ENCODE peak calls at places on chromosomes 11 and 22, in ten cellular contexts. J is Peyer's patch; I is bronchial epithelial cell; X is GM23248; R is activated T-helper 1 cell treated with anti-CD3 and anti-CD28 coated beads, Interleukin-12 subunit alpha, Interleukin-12 subunit beta, Interleukin-2, Interleukin-4 antibody, amounts not matched to agents 30 ng/mL and 10 ng/mL and 1 ng/mL, durations not matched to agents 14 hours and 24 hours and 36 hours; P is anterior cingulate cortex; B is HL-60; C is choroid plexus epithelial cell; E is neural crest cell; Y is NCI-H2081. T is an unnamed sample.

GRCh38 chr11:58546841-58547240 is 28.8 kb downstream of the LPXN start:
- DNase-seq in J (no peak), I (no peak), X (no peak), R (no peak), P (no peak), B (no peak), C (no peak), E (no peak), Y (no peak), T (no peak)

GRCh38 chr22:21876486-21877176 is 9.2 kb upstream of the MAPK1 start:
- DNase-seq in J (no peak), I (no peak), X (peak), R (no peak), P (no peak), B (no peak), C (peak), E (no peak), Y (no peak), T (peak)

GRCh38 chr22:44486538-44486937 is 11.5 kb downstream of the RTL6 start:
- DNase-seq in J (no peak), I (no peak), X (peak), R (no peak), P (no peak), B (no peak), C (no peak), E (no peak), Y (no peak), T (no peak)

GRCh38 chr11:134536219-134536618 is 124.2 kb upstream of the B3GAT1 start:
- DNase-seq in J (no peak), I (no peak), X (no peak), R (no peak), P (no peak), B (no peak), C (no peak), E (no peak), Y (no peak), T (no peak)

GRCh38 chr22:19179472-19180048 is 1.0 kb upstream of the SLC25A1 start:
- DNase-seq in J (peak), I (peak), X (peak), R (no peak), P (peak), B (no peak), C (peak), E (peak), Y (peak), T (peak)

GRCh38 chr22:47665151-47665550 is 902.7 kb downstream of the TBC1D22A start:
- DNase-seq in J (no peak), I (no peak), X (no peak), R (no peak), P (no peak), B (no peak), C (no peak), E (no peak), Y (no peak), T (no peak)

GRCh38 chr11:128424271-128424709 is 163.1 kb downstream of the ETS1 start:
- DNase-seq in J (no peak), I (no peak), X (peak), R (no peak), P (no peak), B (no peak), C (peak), E (no peak), Y (no peak), T (no peak)

GRCh38 chr22:20191000-20191515 is 40.2 kb upstream of the CCDC188 start:
- DNase-seq in J (no peak), I (no peak), X (no peak), R (no peak), P (no peak), B (no peak), C (no peak), E (no peak), Y (no peak), T (no peak)

GRCh38 chr11:117842131-117842941 is 17.8 kb upstream of the FXYD2 start:
- DNase-seq in J (peak), I (no peak), X (no peak), R (no peak), P (no peak), B (peak), C (no peak), E (no peak), Y (no peak), T (no peak)

GRCh38 chr22:41683052-41683451 is 5.6 kb downstream of the SNU13 start:
- DNase-seq in J (no peak), I (no peak), X (no peak), R (no peak), P (no peak), B (no peak), C (no peak), E (no peak), Y (no peak), T (no peak)

GRCh38 chr11:113673566-113674396 is 32.3 kb downstream of the TMPRSS5 start:
- DNase-seq in J (no peak), I (no peak), X (peak), R (no peak), P (no peak), B (no peak), C (no peak), E (no peak), Y (no peak), T (no peak)

GRCh38 chr11:36405585-36406367 is 104.3 kb downstream of the TRAF6 start:
- DNase-seq in J (no peak), I (no peak), X (no peak), R (no peak), P (no peak), B (no peak), C (no peak), E (no peak), Y (no peak), T (no peak)

GRCh38 chr22:29134448-29134847 is 61.6 kb downstream of the KREMEN1 start:
- DNase-seq in J (no peak), I (no peak), X (no peak), R (no peak), P (no peak), B (no peak), C (no peak), E (no peak), Y (no peak), T (no peak)

GRCh38 chr11:129639300-129639699 is 176.3 kb upstream of the TMEM45B start:
- DNase-seq in J (no peak), I (peak), X (peak), R (peak), P (no peak), B (no peak), C (peak), E (no peak), Y (no peak), T (no peak)

GRCh38 chr11:225734-226453 is 10.2 kb downstream of the SIRT3 start:
- DNase-seq in J (no peak), I (peak), X (peak), R (no peak), P (no peak), B (no peak), C (peak), E (no peak), Y (no peak), T (peak)

GRCh38 chr11:37323843-37324242 is 725.8 kb upstream of the RAG2 start:
- DNase-seq in J (no peak), I (no peak), X (no peak), R (no peak), P (no peak), B (no peak), C (no peak), E (no peak), Y (no peak), T (no peak)

GRCh38 chr22:37148031-37148651 is 1.6 kb downstream of the IL2RB start:
- DNase-seq in J (peak), I (no peak), X (no peak), R (no peak), P (no peak), B (no peak), C (no peak), E (no peak), Y (no peak), T (no peak)

GRCh38 chr22:26589367-26589844 is 526 bp downstream of the TPST2 start:
- DNase-seq in J (peak), I (no peak), X (peak), R (peak), P (no peak), B (no peak), C (no peak), E (no peak), Y (no peak), T (no peak)

GRCh38 chr11:118437736-118438125 is 1.4 kb downstream of the KMT2A start:
- DNase-seq in J (peak), I (no peak), X (peak), R (peak), P (peak), B (no peak), C (peak), E (peak), Y (peak), T (no peak)

GRCh38 chr11:9858218-9858617 is 194.3 kb downstream of the SWAP70 start:
- DNase-seq in J (no peak), I (no peak), X (no peak), R (no peak), P (no peak), B (no peak), C (no peak), E (no peak), Y (no peak), T (no peak)

GRCh38 chr11:74208507-74208906 is 37.4 kb downstream of the PPME1 start:
- DNase-seq in J (no peak), I (no peak), X (no peak), R (no peak), P (no peak), B (no peak), C (no peak), E (no peak), Y (no peak), T (no peak)

GRCh38 chr22:23229646-23230045 is 49.3 kb downstream of the BCR start:
- DNase-seq in J (no peak), I (no peak), X (no peak), R (no peak), P (no peak), B (no peak), C (no peak), E (no peak), Y (no peak), T (no peak)

GRCh38 chr11:14898286-14899086 is 6.5 kb upstream of the CYP2R1 start:
- DNase-seq in J (no peak), I (no peak), X (no peak), R (no peak), P (no peak), B (no peak), C (no peak), E (no peak), Y (no peak), T (no peak)

T was measured in GF-D8.